ENCODE peak calls at places on chromosome 1, in four cellular contexts. K is HepG2, I is A549, V is K562. M is an unnamed sample.

GRCh38 chr1:210372491-210372890 is 43.8 kb downstream of the HHAT start:
- DNase-seq in K (no peak), I (no peak), V (no peak), M (no peak)

GRCh38 chr1:58909162-58909560 is 125.3 kb upstream of the JUN start:
- DNase-seq in K (no peak), I (no peak), V (no peak), M (no peak)

GRCh38 chr1:217253351-217253750 is 377.5 kb downstream of the GPATCH2 start:
- DNase-seq in K (no peak), I (no peak), V (no peak), M (no peak)

GRCh38 chr1:236016083-236016482 is 48.8 kb downstream of the NID1 start:
- DNase-seq in K (no peak), I (no peak), V (no peak), M (no peak)

GRCh38 chr1:228236744-228237143 is 28.9 kb downstream of the OBSCN start:
- DNase-seq in K (peak), I (peak), V (peak), M (peak)

GRCh38 chr1:89503690-89504089 is 20.9 kb upstream of the LRRC8B start:
- DNase-seq in K (no peak), I (no peak), V (no peak), M (no peak)

GRCh38 chr1:210321131-210321530 is 7.6 kb upstream of the HHAT start:
- DNase-seq in K (no peak), I (no peak), V (no peak), M (no peak)

GRCh38 chr1:183995322-183996035 is 42.0 kb downstream of the COLGALT2 start:
- DNase-seq in K (no peak), I (no peak), V (peak), M (peak)

GRCh38 chr1:2971146-2971501 is 50.1 kb upstream of the ACTRT2 start:
- DNase-seq in K (no peak), I (no peak), V (no peak), M (no peak)

GRCh38 chr1:117719004-117719403 is 113.2 kb downstream of the TENT5C start:
- DNase-seq in K (no peak), I (no peak), V (no peak), M (no peak)

GRCh38 chr1:169427081-169427611 is at the start of gene CCDC181:
- DNase-seq in K (peak), I (peak), V (peak), M (peak)

GRCh38 chr1:204684551-204685235 is 845 bp downstream of the LRRN2 start:
- DNase-seq in K (no peak), I (peak), V (no peak), M (peak)

GRCh38 chr1:229253170-229253974 is 17.5 kb upstream of the RAB4A start:
- DNase-seq in K (peak), I (peak), V (no peak), M (no peak)

GRCh38 chr1:25504706-25505560 is 38.5 kb upstream of the LDLRAP1 start:
- DNase-seq in K (no peak), I (no peak), V (no peak), M (no peak)

GRCh38 chr1:207863893-207864535 is 46.9 kb downstream of the CD34 start:
- DNase-seq in K (no peak), I (no peak), V (no peak), M (no peak)

GRCh38 chr1:188006354-188006753 is 1177.6 kb downstream of the PLA2G4A start:
- DNase-seq in K (no peak), I (no peak), V (no peak), M (no peak)

GRCh38 chr1:45730075-45730779 is 20.2 kb downstream of the IPP start:
- DNase-seq in K (no peak), I (no peak), V (no peak), M (no peak)

GRCh38 chr1:86981482-86982311 is 67.3 kb downstream of the HS2ST1 start:
- DNase-seq in K (peak), I (no peak), V (no peak), M (no peak)

GRCh38 chr1:64922336-64922735 is 44.0 kb downstream of the JAK1 start:
- DNase-seq in K (no peak), I (no peak), V (no peak), M (no peak)

GRCh38 chr1:85611856-85612255 is 31.3 kb downstream of the CCN1 start:
- DNase-seq in K (peak), I (peak), V (no peak), M (no peak)

GRCh38 chr1:228408869-228409805 is 2.5 kb upstream of the TRIM11 start:
- DNase-seq in K (no peak), I (no peak), V (no peak), M (peak)

GRCh38 chr1:177082855-177083741 is 81.4 kb downstream of the ASTN1 start:
- DNase-seq in K (no peak), I (no peak), V (no peak), M (no peak)

GRCh38 chr1:4265836-4266235 is 365.8 kb upstream of the C1orf174 start:
- DNase-seq in K (peak), I (no peak), V (no peak), M (no peak)

GRCh38 chr1:179708434-179709195 is 34.5 kb upstream of the FAM163A start:
- DNase-seq in K (no peak), I (no peak), V (no peak), M (no peak)

GRCh38 chr1:227734546-227734857 is 600 bp downstream of the JMJD4 start:
- DNase-seq in K (no peak), I (no peak), V (peak), M (no peak)

GRCh38 chr1:109493227-109493626 is 667 bp upstream of the CYB561D1 start:
- DNase-seq in K (no peak), I (no peak), V (no peak), M (no peak)

GRCh38 chr1:63854091-63854490 is 80.3 kb downstream of the ROR1 start:
- DNase-seq in K (no peak), I (no peak), V (no peak), M (no peak)

GRCh38 chr1:26353976-26354820 is at the start of gene CRYBG2:
- DNase-seq in K (no peak), I (no peak), V (no peak), M (no peak)

GRCh38 chr1:89262643-89263042 is 10.0 kb downstream of the GBP5 start:
- DNase-seq in K (no peak), I (no peak), V (no peak), M (no peak)

GRCh38 chr1:205793959-205794730 is 18.9 kb downstream of the SLC41A1 start:
- DNase-seq in K (no peak), I (no peak), V (no peak), M (no peak)

GRCh38 chr1:20634594-20635084 is 1.4 kb downstream of the PINK1 start:
- DNase-seq in K (peak), I (no peak), V (peak), M (peak)
- TF ChIP-seq HMGXB4 in K (no peak), I (no peak), V (no peak), M (no peak)

GRCh38 chr1:9792156-9793042 is 31.4 kb downstream of the CLSTN1 start:
- DNase-seq in K (no peak), I (no peak), V (no peak), M (peak)
- TF ChIP-seq HMGXB4 in K (no peak), I (no peak), V (no peak), M (no peak)

GRCh38 chr1:116432655-116433282 is 59.7 kb downstream of the ATP1A1 start:
- DNase-seq in K (no peak), I (no peak), V (no peak), M (no peak)
- TF ChIP-seq HMGXB4 in K (no peak), I (no peak), V (no peak), M (no peak)

DNA sequence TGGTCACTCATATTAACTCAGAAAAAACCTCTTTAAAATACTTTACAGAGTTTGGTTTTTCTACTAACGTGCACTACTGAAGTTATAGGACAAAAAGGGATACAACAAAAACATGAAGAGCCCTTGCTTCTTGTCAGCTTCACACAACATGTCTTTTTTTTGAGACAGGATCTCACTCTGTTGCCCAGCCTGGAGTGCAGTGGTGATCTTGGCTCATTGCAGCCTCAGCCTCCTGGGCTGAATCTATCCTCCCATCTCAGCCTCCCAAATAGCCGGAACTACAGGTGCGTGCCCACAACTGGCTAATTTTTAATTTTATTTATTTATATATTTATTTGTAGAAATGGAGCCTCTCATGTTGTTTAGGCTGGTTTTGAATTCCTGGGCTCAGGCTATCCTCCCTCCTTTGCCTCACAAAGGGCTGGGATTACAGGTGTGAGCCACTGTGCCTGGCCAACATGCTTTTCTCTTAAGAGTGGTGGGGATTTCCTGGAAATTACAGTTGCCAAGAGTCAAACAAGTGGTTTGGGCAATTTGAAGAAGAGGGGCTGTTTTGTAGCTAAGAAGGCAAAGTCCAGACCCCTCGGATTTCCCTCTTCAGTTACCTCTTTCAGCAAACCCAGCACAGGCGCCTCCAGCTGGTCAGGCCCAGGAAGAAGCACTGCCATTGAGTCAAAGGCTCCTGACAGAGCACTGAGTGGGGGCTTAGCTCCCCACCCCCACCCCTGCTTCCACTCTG is 6.4 kb upstream of the SMPDL3B start:
- DNase-seq in K (peak), I (peak), V (peak), M (peak)
- TF ChIP-seq HMGXB4 in K (no peak), I (no peak), V (no peak), M (no peak)

GRCh38 chr1:23909412-23909811 is 3.8 kb downstream of the CNR2 start:
- DNase-seq in K (no peak), I (no peak), V (no peak), M (no peak)

GRCh38 chr1:23910553-23911246 is 2.5 kb downstream of the CNR2 start:
- DNase-seq in K (no peak), I (no peak), V (peak), M (no peak)

GRCh38 chr1:23910144-23910543 is 3.0 kb downstream of the CNR2 start:
- DNase-seq in K (no peak), I (no peak), V (no peak), M (no peak)

GRCh38 chr1:23906731-23907130 is 6.4 kb downstream of the CNR2 start:
- DNase-seq in K (no peak), I (no peak), V (no peak), M (no peak)

DNA sequence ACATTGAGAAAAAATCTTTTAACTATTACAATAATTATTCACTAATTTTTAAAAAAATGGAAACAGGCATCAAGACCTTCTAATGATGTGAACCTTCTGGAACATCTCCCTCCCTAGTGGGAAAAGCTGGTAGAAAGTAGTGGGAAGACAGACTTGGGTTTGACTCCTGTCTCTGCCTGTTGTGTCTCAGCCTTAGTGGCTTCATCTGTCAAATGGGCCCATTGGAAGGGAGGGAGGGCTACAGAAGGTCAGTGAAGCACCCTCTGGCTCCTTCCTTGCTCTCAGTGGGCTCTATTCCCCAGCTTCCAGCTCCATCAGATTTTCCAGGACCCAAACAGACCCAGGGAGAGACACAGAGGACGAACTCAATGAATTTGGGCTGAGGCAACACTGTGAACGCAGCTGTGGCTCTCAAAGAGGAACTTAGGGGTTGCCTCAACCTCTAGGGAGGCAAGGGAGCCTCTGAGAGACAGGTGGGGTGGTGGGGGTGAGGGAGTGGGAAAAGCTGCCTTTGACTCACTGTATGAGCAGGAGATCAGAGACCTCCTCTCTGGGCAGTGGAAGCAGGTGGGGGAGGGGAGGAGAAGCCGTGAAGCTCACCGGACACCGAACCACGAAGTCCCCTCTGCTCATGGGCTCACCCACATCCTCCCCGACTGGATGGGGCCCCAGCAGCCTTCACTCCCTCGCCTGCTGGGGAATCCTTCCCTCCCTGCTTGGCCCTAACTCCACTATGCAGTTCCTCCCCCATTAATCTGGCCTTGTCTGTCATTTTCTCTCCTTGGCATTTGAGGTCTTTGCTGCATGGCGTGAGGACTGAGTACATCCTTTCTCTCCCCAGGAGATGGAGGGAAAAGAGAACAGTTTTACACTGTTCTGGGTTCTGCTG is 4.5 kb downstream of the CNR2 start:
- DNase-seq in K (no peak), I (no peak), V (peak), M (no peak)
- TF ChIP-seq HMGXB4 in K (no peak), I (no peak), V (no peak), M (no peak)

GRCh38 chr1:40897499-40897898 is 35.3 kb upstream of the CITED4 start:
- DNase-seq in K (no peak), I (peak), V (no peak), M (no peak)
- TF ChIP-seq HMGXB4 in K (no peak), I (no peak), V (no peak), M (no peak)

GRCh38 chr1:108129999-108130398 is 70.1 kb downstream of the SLC25A24 start:
- DNase-seq in K (no peak), I (no peak), V (no peak), M (no peak)
- TF ChIP-seq HMGXB4 in K (no peak), I (no peak), V (no peak), M (no peak)

GRCh38 chr1:55929652-55930051 is 649.7 kb downstream of the PLPP3 start:
- DNase-seq in K (no peak), I (no peak), V (no peak), M (no peak)
- TF ChIP-seq HMGXB4 in K (no peak), I (no peak), V (no peak), M (no peak)

DNA sequence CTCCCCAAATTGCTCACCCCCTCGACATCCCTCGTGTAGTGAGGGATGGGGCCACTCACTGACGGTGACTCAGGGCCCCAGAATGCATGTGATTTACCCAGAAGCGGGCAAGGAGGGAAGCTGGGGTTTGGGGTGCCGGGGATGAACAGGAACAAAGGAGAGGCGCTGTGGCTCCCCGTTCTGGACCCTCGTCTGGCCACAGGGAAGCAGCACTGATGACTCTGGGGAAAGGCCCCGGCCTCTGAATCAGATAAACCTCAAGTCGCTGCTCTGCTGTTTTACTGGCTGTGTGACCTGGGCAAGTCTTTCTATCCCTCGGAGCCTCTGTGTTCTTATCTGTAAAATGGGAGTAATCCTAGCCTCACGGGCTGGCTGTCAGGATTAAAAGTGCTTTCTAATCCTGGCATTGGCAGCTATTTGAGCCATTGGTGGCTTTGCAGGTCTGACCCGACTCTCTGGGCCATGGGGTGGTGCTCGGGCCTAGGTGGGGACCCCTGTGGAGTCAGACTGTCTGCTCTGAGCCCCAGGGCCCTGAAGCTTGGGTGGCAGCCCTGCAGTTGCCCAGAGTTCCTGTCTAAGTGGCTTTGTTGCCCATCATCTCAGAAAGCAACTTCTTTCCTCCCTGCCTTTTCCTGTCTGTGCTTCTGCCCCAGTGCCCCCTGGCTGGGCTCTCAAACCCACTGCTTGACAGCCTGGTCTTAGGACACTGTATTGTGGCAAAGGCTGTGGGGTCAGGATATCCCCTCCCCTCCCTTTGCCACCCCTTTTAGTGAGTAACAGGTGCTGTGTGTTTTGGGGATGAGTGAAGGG is 5.5 kb downstream of the TNFRSF1B start:
- DNase-seq in K (no peak), I (no peak), V (peak), M (no peak)
- TF ChIP-seq HMGXB4 in K (no peak), I (no peak), V (no peak), M (no peak)

DNA sequence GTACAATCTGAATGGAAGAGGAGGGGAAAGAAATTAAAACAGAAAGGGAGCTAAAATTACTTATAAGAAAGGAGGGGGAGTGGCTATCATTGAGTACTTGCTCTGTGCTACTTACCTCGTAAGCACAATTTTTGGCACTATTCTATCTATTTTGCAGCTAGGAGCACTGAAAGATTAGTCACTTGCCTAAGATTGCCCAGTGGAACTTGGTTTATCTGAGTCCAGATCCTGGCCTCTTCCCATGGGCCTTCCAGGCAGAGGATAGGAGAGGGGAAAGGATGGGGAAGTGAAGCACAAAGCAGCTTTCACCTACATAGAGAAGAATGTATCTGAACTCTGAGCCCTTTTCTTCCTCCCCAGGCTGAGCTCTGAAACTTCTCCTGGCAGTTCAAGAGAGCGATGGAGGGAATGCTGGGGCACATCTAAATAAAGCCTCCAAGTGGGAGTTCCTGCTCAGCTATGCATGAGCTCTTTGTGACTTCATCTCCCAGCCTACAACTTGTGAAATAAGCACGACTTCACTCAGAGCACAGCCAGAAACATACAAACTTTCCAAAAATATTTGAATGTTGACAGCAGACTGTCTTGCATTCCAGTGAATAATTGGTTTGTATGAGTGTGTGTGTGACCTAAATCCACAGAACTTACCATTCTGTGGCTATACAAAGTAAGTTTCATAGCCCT is 29.4 kb downstream of the HMGB4 start:
- DNase-seq in K (no peak), I (no peak), V (no peak), M (no peak)
- TF ChIP-seq HMGXB4 in K (no peak), I (no peak), V (no peak), M (no peak)